ENCODE peak calls at places on chromosomes 13 and 19, in six cellular contexts. U is stimulated activated CD8-positive, alpha-beta memory T cell treated with anti-CD3 and anti-CD28 coated beads, Interleukin-4, amount 100 ng/mL, for 4 hours; Z is foreskin fibroblast; R is stimulated activated CD4-positive, alpha-beta T cell treated with anti-CD3 and anti-CD28 coated beads, Interleukin-2, amount 100 ng/mL, for 48 hours; O is Calu3; X is hypothalamus. M is an unnamed sample.

GRCh38 chr19:4425531-4425930 is 23.1 kb downstream of the CHAF1A start:
- DNase-seq in U (no peak), O (no peak), X (no peak), Z (peak; percentile 91), R (no peak), M (no peak)

GRCh38 chr13:66553391-66553790 is 676.7 kb downstream of the PCDH9 start:
- DNase-seq in O (no peak), X (no peak), R (no peak), Z (peak; percentile 36), U (no peak), M (no peak)

GRCh38 chr13:87376081-87376480 is 295.1 kb upstream of the SLITRK5 start:
- DNase-seq in X (no peak), R (no peak), Z (no peak), O (no peak), U (no peak), M (no peak)

GRCh38 chr13:100356889-100357288 is 231.7 kb downstream of the GGACT start:
- DNase-seq in O (no peak), X (no peak), R (no peak), Z (peak; percentile 70), U (no peak), M (no peak)

GRCh38 chr13:73334459-73334858 is 275.7 kb downstream of the KLF5 start:
- DNase-seq in O (no peak), R (no peak), Z (peak; percentile 48), U (no peak), X (no peak), M (no peak)

GRCh38 chr13:44812818-44813217 is 176.5 kb downstream of the NUFIP1 start:
- DNase-seq in U (no peak), Z (peak; percentile 46), X (no peak), R (no peak), O (no peak), M (no peak)

GRCh38 chr13:105272660-105273631 is 1262.5 kb downstream of the EFNB2 start:
- DNase-seq in O (no peak), R (no peak), X (no peak), Z (peak; percentile 7), U (no peak), M (no peak)

GRCh38 chr19:45712699-45713067 is 18.0 kb downstream of the FBXO46 start:
- DNase-seq in Z (no peak), R (no peak), X (no peak), U (no peak), O (no peak), M (no peak)

GRCh38 chr19:2883686-2884439 is 16.7 kb downstream of the ZNF556 start:
- DNase-seq in R (no peak), X (no peak), U (no peak), O (no peak), Z (peak; percentile 72), M (no peak)

GRCh38 chr19:38728752-38729541 is 15.3 kb downstream of the CAPN12 start:
- DNase-seq in X (no peak), R (no peak), O (no peak), Z (no peak), U (no peak), M (no peak)

GRCh38 chr13:99003851-99004471 is 26.1 kb upstream of the DOCK9 start:
- DNase-seq in Z (no peak), O (no peak), U (no peak), R (no peak), X (no peak), M (no peak)

GRCh38 chr13:50989476-50989875 is 79.9 kb downstream of the RNASEH2B start:
- DNase-seq in Z (peak; percentile 45), U (no peak), R (no peak), X (no peak), O (no peak), M (no peak)

GRCh38 chr19:10580979-10581631 is 6.0 kb downstream of the AP1M2 start:
- DNase-seq in X (peak; percentile 70), Z (peak; percentile 95), O (peak; percentile 78), R (peak; percentile 89), U (peak; percentile 77), M (peak; percentile 36)

GRCh38 chr19:54462713-54463530 is 656 bp downstream of the LENG9 start:
- DNase-seq in R (peak; percentile 59), U (peak; percentile 33), Z (peak; percentile 84), O (peak; percentile 78), X (peak; percentile 64), M (no peak)

GRCh38 chr19:15320118-15320517 is 12.2 kb downstream of the BRD4 start:
- DNase-seq in Z (peak; percentile 84), R (no peak), O (no peak), U (no peak), X (no peak), M (no peak)

GRCh38 chr13:41563501-41564001 is 106.2 kb downstream of the RGCC start:
- DNase-seq in Z (peak; percentile 75), R (no peak), O (no peak), U (no peak), X (no peak), M (no peak)

GRCh38 chr19:55643733-55644116 is 276 bp downstream of the ZNF581 start:
- DNase-seq in U (no peak), X (no peak), R (no peak), Z (no peak), O (no peak), M (no peak)

GRCh38 chr13:33249066-33249465 is 36.5 kb downstream of the STARD13 start:
- DNase-seq in X (no peak), R (no peak), U (no peak), O (no peak), Z (peak; percentile 47), M (no peak)

GRCh38 chr19:11096210-11096841 is 7.1 kb downstream of the LDLR start:
- DNase-seq in R (no peak), X (no peak), U (no peak), O (no peak), Z (peak; percentile 46), M (no peak)

GRCh38 chr13:43848250-43848649 is 31.3 kb downstream of the CCDC122 start:
- DNase-seq in Z (peak; percentile 70), R (no peak), X (no peak), O (no peak), U (no peak), M (no peak)

GRCh38 chr13:37919329-37919880 is 49.8 kb upstream of the TRPC4 start:
- DNase-seq in X (no peak), U (no peak), Z (no peak), O (no peak), R (no peak), M (no peak)

GRCh38 chr19:46818812-46819211 is 30.4 kb upstream of the SLC1A5 start:
- DNase-seq in O (no peak), Z (no peak), R (peak; percentile 5), U (no peak), X (no peak), M (no peak)

GRCh38 chr13:79503069-79503468 is 22.1 kb downstream of the NDFIP2 start:
- DNase-seq in R (no peak), Z (no peak), U (no peak), O (no peak), X (no peak), M (no peak)

GRCh38 chr19:43450545-43450997 is 14.8 kb downstream of the LYPD3 start:
- DNase-seq in R (no peak), X (no peak), Z (peak; percentile 43), O (no peak), U (no peak), M (no peak)

GRCh38 chr13:83503424-83503823 is 378.9 kb downstream of the SLITRK1 start:
- DNase-seq in R (no peak), O (no peak), Z (peak; percentile 73), X (no peak), U (no peak), M (no peak)

GRCh38 chr19:6044056-6044805 is 66.1 kb downstream of the RFX2 start:
- DNase-seq in X (no peak), R (no peak), Z (no peak), O (no peak), U (no peak), M (no peak)

GRCh38 chr19:55586976-55587668 is 6.5 kb upstream of the ZNF579 start:
- DNase-seq in U (peak; percentile 81), X (peak; percentile 81), R (peak; percentile 94), O (peak; percentile 99), Z (peak; percentile 96), M (peak; percentile 67)

GRCh38 chr13:91046715-91047327 is 300.7 kb upstream of the MIR17HG start:
- DNase-seq in O (no peak), Z (no peak), R (no peak), U (no peak), X (no peak), M (no peak)

GRCh38 chr13:83414393-83414792 is 467.9 kb downstream of the SLITRK1 start:
- DNase-seq in Z (peak; percentile 3), X (no peak), R (no peak), O (no peak), U (no peak), M (no peak)

GRCh38 chr19:17243854-17244617 is 1.7 kb downstream of the NR2F6 start:
- DNase-seq in U (no peak), O (peak; percentile 30), R (no peak), Z (peak; percentile 80), X (no peak), M (no peak)

GRCh38 chr19:39469567-39469966 is 11.1 kb upstream of the TIMM50 start:
- DNase-seq in X (no peak), Z (no peak), U (no peak), O (no peak), R (no peak), M (no peak)

GRCh38 chr19:42282810-42283247 is 13.8 kb downstream of the CIC start:
- DNase-seq in X (no peak), R (no peak), O (no peak), Z (no peak), U (no peak), M (no peak)

GRCh38 chr19:51097796-51098195 is 10.4 kb downstream of the CTU1 start:
- DNase-seq in U (no peak), X (no peak), O (no peak), Z (no peak), R (no peak), M (no peak)

GRCh38 chr13:34971473-34971872 is 29.4 kb downstream of the NBEA start:
- DNase-seq in R (no peak), O (no peak), X (no peak), Z (no peak), U (no peak), M (no peak)

GRCh38 chr19:14218615-14219330 is 12.8 kb upstream of the ADGRL1 start:
- DNase-seq in U (no peak), X (no peak), R (no peak), O (no peak), Z (peak; percentile 47), M (no peak)

GRCh38 chr13:101556676-101557121 is 104.2 kb downstream of the ITGBL1 start:
- DNase-seq in X (no peak), O (no peak), Z (no peak), U (no peak), R (no peak), M (no peak)

GRCh38 chr13:108915095-108915633 is 285.8 kb downstream of the MYO16 start:
- DNase-seq in O (no peak), U (no peak), X (no peak), Z (peak; percentile 76), R (no peak), M (no peak)

M was measured in esophagus squamous epithelium.